ENCODE peak calls at places on chromosomes 4 and X, in six cellular contexts. L is RCC 7860, Z is T-helper 22 cell, S is ELR, Q is cardiac fibroblast, P is kidney epithelial cell. I is an unnamed sample.

GRCh38 chr4:45183905-45184304 is 457.5 kb upstream of the GNPDA2 start:
- DNase-seq in S (no peak), Q (no peak), Z (no peak), P (no peak), L (no peak), I (no peak)

GRCh38 chrX:11363069-11363594 is 69.9 kb downstream of the AMELX start:
- DNase-seq in Z (no peak), Q (no peak), P (no peak), S (no peak), L (no peak), I (no peak)

GRCh38 chr4:184293552-184293951 is 75.9 kb upstream of the ENPP6 start:
- DNase-seq in P (no peak), Q (peak; percentile 25), L (no peak), S (no peak), Z (no peak), I (no peak)

GRCh38 chr4:127783026-127783769 is 1.1 kb downstream of the HSPA4L start:
- DNase-seq in P (no peak), L (peak; percentile 44), S (peak; percentile 55), Q (peak; percentile 69), Z (no peak), I (peak; percentile 24)

GRCh38 chr4:186144180-186144579 is 39.7 kb downstream of the FAM149A start:
- DNase-seq in L (no peak), Q (peak; percentile 53), S (peak; percentile 26), Z (no peak), P (no peak), I (no peak)

GRCh38 chr4:113446019-113446418 is 315.5 kb downstream of the CAMK2D start:
- DNase-seq in P (no peak), Q (peak; percentile 97), Z (no peak), S (peak; percentile 93), L (peak; percentile 40), I (peak; percentile 82)

GRCh38 chr4:184104419-184105101 is 113.1 kb downstream of the ENPP6 start:
- DNase-seq in L (peak; percentile 50), Z (no peak), P (no peak), Q (no peak), S (no peak), I (no peak)

GRCh38 chrX:154025230-154025629 is 5.5 kb upstream of the IRAK1 start:
- DNase-seq in P (no peak), L (no peak), Q (no peak), Z (no peak), S (no peak), I (no peak)

GRCh38 chr4:30443289-30443688 is 276.9 kb upstream of the PCDH7 start:
- DNase-seq in Q (no peak), L (no peak), Z (no peak), P (no peak), S (no peak), I (no peak)

GRCh38 chrX:106906361-106906760 is 3.2 kb upstream of the RIPPLY1 start:
- DNase-seq in Z (no peak), P (no peak), S (no peak), Q (no peak), L (peak; percentile 69), I (no peak)

GRCh38 chr4:3836802-3837601 is 70.8 kb downstream of the ADRA2C start:
- DNase-seq in S (peak; percentile 36), Q (no peak), P (no peak), L (no peak), Z (no peak), I (no peak)

GRCh38 chr4:123342498-123342897 is 54.1 kb upstream of the SPRY1 start:
- DNase-seq in S (no peak), L (no peak), Q (no peak), Z (no peak), P (no peak), I (no peak)

GRCh38 chrX:38570396-38570795 is 9.1 kb downstream of the TSPAN7 start:
- DNase-seq in Z (no peak), L (no peak), S (no peak), Q (no peak), P (no peak), I (no peak)

GRCh38 chr4:68984947-68985346 is 33.3 kb upstream of the UGT2A3 start:
- DNase-seq in P (no peak), Z (no peak), S (no peak), L (no peak), Q (no peak), I (no peak)

GRCh38 chrX:109732780-109733657 is at the start of gene ACSL4:
- DNase-seq in S (peak; percentile 84), P (peak; percentile 35), Z (peak; percentile 77), L (peak; percentile 65), Q (peak; percentile 78), I (no peak)

GRCh38 chr4:95102391-95102790 is 344.6 kb downstream of the BMPR1B start:
- DNase-seq in Z (no peak), Q (no peak), P (no peak), S (no peak), L (no peak), I (no peak)